ENCODE peak calls at places on chromosome X, in four cellular contexts. One of them, this sample, is unnamed.

GRCh38 chrX:148813422-148813821 is 313.0 kb downstream of the AFF2 start:
- DNase-seq in HepG2: no peak
- DNase-seq in upper lobe of left lung: no peak
- DNase-seq in transverse colon: no peak
- DNase-seq in this sample: no peak

GRCh38 chrX:10676239-10676971 is 56.0 kb upstream of the MID1 start:
- DNase-seq in transverse colon: no peak
- DNase-seq in upper lobe of left lung: no peak
- DNase-seq in HepG2: no peak
- DNase-seq in this sample: no peak

GRCh38 chrX:3526749-3527148 is 180.3 kb upstream of the MXRA5 start:
- DNase-seq in HepG2: no peak
- DNase-seq in transverse colon: no peak
- DNase-seq in upper lobe of left lung: no peak
- DNase-seq in this sample: no peak

GRCh38 chrX:86604620-86605019 is 456.4 kb downstream of the DACH2 start:
- DNase-seq in transverse colon: no peak
- DNase-seq in HepG2: no peak
- DNase-seq in upper lobe of left lung: no peak
- DNase-seq in this sample: no peak

GRCh38 chrX:125622899-125623298 is 303.2 kb downstream of the TEX13C start:
- DNase-seq in transverse colon: no peak
- DNase-seq in HepG2: no peak
- DNase-seq in upper lobe of left lung: no peak
- DNase-seq in this sample: no peak

GRCh38 chrX:8404443-8404842 is 60.2 kb upstream of the VCX3B start:
- DNase-seq in transverse colon: no peak
- DNase-seq in HepG2: no peak
- DNase-seq in upper lobe of left lung: no peak
- DNase-seq in this sample: peak; percentile 69

GRCh38 chrX:3076416-3076991 is 35.2 kb downstream of the ARSF start:
- DNase-seq in HepG2: no peak
- DNase-seq in transverse colon: no peak
- DNase-seq in upper lobe of left lung: peak; percentile 8
- DNase-seq in this sample: no peak

GRCh38 chrX:73561791-73562190 is 1.2 kb upstream of the CHIC1 start:
- DNase-seq in transverse colon: no peak
- DNase-seq in upper lobe of left lung: no peak
- DNase-seq in HepG2: no peak
- DNase-seq in this sample: no peak

GRCh38 chrX:130028196-130028595 is 45.8 kb downstream of the BCORL1 start:
- DNase-seq in transverse colon: peak; percentile 51
- DNase-seq in upper lobe of left lung: peak; percentile 89
- DNase-seq in HepG2: no peak
- DNase-seq in this sample: peak; percentile 57

GRCh38 chrX:13283968-13284914 is 35.6 kb downstream of the ATXN3L start:
- DNase-seq in transverse colon: no peak
- DNase-seq in upper lobe of left lung: no peak
- DNase-seq in HepG2: no peak
- DNase-seq in this sample: no peak

GRCh38 chrX:105302246-105302645 is 81.8 kb upstream of the TEX13A start:
- DNase-seq in HepG2: no peak
- DNase-seq in upper lobe of left lung: no peak
- DNase-seq in transverse colon: no peak
- DNase-seq in this sample: no peak

DNA sequence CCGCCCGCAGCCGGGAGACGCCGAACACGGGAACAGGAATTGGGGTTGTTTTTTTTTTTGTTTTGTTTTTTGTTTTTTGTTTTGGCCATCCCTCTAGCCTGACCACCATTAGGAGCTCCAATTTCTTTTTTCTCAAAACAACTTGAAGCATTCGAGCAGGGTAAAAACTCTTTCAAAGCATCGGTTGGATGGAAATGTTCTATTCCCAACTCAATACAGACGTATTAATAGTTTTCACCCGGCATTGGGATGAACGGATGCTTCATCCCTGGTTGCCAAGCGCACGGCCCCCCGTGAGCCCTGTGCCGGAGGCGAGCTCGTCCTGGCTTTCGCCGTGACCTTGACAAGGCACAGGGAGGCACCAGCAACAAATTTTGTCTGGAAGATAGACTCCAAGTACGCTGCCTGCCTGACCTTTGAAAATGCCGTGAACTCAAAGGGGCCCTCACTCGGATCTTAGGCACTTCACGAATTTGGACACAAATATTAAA is 352 bp upstream of the MAP3K15 start:
- DNase-seq in transverse colon: no peak
- DNase-seq in HepG2: no peak
- DNase-seq in upper lobe of left lung: peak; percentile 39
- DNase-seq in this sample: no peak
- H3K4me1 ChIP-seq in transverse colon: no peaks in the 10 kb centered on the region
- H3K4me1 ChIP-seq in HepG2: peaks cover 14% of the 10 kb centered on the region
- H3K4me1 ChIP-seq in upper lobe of left lung: peaks cover 3% of the 10 kb centered on the region
- H3K4me1 ChIP-seq in this sample: peaks cover 10% of the 10 kb centered on the region

GRCh38 chrX:155434906-155435743 is 23.3 kb downstream of the F8A3 start:
- DNase-seq in HepG2: no peak
- DNase-seq in upper lobe of left lung: no peak
- DNase-seq in transverse colon: no peak
- DNase-seq in this sample: no peak
- TF ChIP-seq POLR2A in HepG2: no peak
- TF ChIP-seq POLR2A in upper lobe of left lung: no peak
- TF ChIP-seq POLR2A in transverse colon: no peak
- TF ChIP-seq POLR2A in this sample: no peak

DNA sequence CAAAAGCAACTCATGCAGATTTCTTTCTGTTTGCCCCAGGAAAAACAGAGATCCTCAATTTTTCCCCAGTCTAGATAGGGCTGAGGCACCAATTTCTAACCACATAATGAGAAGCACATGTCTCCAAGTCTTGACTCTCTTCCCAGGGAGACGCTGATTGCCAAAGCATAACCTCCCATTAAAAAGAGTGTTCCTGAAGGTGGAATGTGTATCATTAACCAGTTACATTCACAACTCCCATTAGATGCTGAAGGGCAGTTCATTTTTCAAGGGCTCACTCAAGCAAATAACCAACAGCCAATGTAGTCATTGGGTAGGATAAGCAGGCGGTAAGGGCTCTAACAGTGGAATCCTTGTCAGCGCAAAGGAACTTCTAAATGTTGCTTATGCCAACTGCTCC is 27.5 kb downstream of the TMEM47 start:
- DNase-seq in upper lobe of left lung: no peak
- DNase-seq in transverse colon: no peak
- DNase-seq in HepG2: no peak
- DNase-seq in this sample: no peak
- TF ChIP-seq POLR2AphosphoS5 in upper lobe of left lung: no peak
- TF ChIP-seq POLR2AphosphoS5 in transverse colon: no peak
- TF ChIP-seq POLR2AphosphoS5 in HepG2: no peak
- TF ChIP-seq POLR2AphosphoS5 in this sample: no peak

GRCh38 chrX:54494970-54495813 is 842 bp downstream of the FGD1 start:
- DNase-seq in upper lobe of left lung: peak; percentile 73
- DNase-seq in HepG2: no peak
- DNase-seq in transverse colon: no peak
- DNase-seq in this sample: peak; percentile 31
- H3K4me1 ChIP-seq in upper lobe of left lung: no peaks in the 10 kb centered on the region
- H3K4me1 ChIP-seq in HepG2: peaks cover 14% of the 10 kb centered on the region
- H3K4me1 ChIP-seq in transverse colon: no peaks in the 10 kb centered on the region
- H3K4me1 ChIP-seq in this sample: no peaks in the 10 kb centered on the region

GRCh38 chrX:154540897-154541535 is 5.6 kb downstream of the G6PD start:
- DNase-seq in transverse colon: no peak
- DNase-seq in HepG2: peak; percentile 89
- DNase-seq in upper lobe of left lung: no peak
- DNase-seq in this sample: peak; percentile 72
- TF ChIP-seq POLR2A in transverse colon: no peak
- TF ChIP-seq POLR2A in HepG2: peak; percentile 83
- TF ChIP-seq POLR2A in upper lobe of left lung: no peak
- TF ChIP-seq POLR2A in this sample: no peak

DNA sequence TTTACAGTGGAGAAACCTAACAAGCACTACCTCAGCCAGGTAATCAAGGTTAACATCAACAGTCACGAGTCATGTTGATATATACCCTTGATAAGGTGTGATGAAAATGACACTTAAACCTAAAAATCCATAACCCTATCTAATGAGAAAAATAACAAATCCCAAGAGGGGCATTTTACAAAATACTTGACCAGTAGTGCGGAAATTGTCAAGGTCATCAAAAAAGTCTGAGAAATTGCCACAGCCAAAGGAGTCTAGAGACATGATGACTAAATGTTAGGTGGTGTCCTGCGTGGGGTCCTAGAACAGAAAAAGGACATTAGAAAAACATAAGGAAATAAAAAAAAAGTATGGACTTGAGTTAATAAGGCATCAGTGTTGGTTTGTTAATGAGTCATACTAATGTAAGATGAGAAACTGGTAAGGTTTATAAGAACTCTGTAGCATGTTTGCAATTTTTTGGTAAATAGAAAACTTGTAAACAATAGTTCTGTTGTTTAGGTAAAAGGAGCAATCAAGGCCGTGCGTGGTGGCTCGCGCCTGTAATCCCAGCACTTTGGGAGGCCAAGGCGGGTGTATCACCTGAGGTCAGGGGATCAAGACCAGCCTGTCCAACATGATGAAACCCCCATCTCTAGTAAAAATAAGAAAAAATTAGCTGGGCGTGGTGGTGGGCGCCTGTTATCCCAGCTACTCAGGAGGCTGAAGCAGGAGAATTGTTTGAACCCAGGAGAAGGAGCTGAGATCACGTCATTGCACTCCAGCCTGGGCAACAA is 2.9 kb downstream of the RPL36A start:
- DNase-seq in HepG2: no peak
- DNase-seq in transverse colon: no peak
- DNase-seq in upper lobe of left lung: no peak
- DNase-seq in this sample: no peak
- TF ChIP-seq POLR2AphosphoS5 in HepG2: no peak
- TF ChIP-seq POLR2AphosphoS5 in transverse colon: no peak
- TF ChIP-seq POLR2AphosphoS5 in upper lobe of left lung: no peak
- TF ChIP-seq POLR2AphosphoS5 in this sample: no peak

DNA sequence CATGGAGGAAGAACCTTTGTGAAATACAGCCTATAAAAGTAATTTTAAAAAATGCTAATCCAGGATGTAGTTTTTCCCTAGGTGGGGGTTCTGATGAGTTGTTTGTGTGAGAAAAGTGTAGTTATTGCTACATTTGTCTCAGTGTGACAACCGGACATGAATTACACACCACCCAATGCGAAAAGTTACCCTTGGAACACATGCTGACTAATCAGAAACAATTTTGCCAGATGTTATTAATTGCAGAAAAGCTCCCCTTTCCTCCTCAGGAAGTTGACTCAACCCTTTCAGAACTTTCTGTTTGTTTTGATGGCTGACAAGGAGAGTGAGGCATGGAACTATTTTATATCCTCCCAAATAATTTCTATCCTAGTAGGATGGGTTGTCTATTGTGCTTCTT is 38.1 kb upstream of the EDA2R start:
- DNase-seq in HepG2: no peak
- DNase-seq in transverse colon: no peak
- DNase-seq in upper lobe of left lung: no peak
- DNase-seq in this sample: no peak
- H3K4me1 ChIP-seq in HepG2: no peaks in the 10 kb centered on the region
- H3K4me1 ChIP-seq in transverse colon: no peaks in the 10 kb centered on the region
- H3K4me1 ChIP-seq in upper lobe of left lung: no peaks in the 10 kb centered on the region
- H3K4me1 ChIP-seq in this sample: no peaks in the 10 kb centered on the region

DNA sequence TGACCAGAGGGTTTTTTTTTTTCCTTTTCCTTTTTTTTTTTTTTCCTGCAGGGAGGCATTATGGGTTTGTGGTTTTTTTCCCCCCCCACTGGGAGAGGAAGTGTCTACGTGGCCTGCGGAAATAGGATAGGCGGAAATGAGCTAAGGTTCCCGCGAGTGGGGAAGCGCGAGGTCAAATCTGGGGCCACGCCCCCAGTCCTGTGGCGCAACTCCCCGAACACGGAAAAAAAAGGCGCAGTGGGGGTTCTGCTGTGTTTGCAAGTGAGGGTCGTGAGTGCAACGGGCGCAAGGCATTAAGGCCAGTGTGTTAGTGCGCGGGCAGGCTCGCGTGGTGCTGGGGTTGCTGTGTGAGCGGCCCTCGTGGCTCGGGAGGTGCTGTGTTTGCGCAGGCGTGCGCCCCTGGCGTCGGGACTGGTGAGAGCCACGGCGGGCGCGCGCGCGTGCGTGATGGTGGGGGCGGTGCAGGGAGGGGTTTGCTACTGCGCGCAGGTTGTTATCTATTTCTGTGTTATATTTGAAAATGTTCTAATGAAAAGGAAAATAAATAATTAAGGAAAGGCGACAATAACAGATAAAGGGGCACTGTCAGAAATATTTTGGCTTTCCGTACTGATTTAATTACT is 685 bp upstream of the MORF4L2 start:
- DNase-seq in HepG2: no peak
- DNase-seq in upper lobe of left lung: peak; percentile 98
- DNase-seq in transverse colon: peak; percentile 88
- DNase-seq in this sample: peak; percentile 89
- TF ChIP-seq POLR2A in HepG2: peak; percentile 72
- TF ChIP-seq POLR2A in upper lobe of left lung: peak; percentile 54
- TF ChIP-seq POLR2A in transverse colon: no peak
- TF ChIP-seq POLR2A in this sample: no peak

DNA sequence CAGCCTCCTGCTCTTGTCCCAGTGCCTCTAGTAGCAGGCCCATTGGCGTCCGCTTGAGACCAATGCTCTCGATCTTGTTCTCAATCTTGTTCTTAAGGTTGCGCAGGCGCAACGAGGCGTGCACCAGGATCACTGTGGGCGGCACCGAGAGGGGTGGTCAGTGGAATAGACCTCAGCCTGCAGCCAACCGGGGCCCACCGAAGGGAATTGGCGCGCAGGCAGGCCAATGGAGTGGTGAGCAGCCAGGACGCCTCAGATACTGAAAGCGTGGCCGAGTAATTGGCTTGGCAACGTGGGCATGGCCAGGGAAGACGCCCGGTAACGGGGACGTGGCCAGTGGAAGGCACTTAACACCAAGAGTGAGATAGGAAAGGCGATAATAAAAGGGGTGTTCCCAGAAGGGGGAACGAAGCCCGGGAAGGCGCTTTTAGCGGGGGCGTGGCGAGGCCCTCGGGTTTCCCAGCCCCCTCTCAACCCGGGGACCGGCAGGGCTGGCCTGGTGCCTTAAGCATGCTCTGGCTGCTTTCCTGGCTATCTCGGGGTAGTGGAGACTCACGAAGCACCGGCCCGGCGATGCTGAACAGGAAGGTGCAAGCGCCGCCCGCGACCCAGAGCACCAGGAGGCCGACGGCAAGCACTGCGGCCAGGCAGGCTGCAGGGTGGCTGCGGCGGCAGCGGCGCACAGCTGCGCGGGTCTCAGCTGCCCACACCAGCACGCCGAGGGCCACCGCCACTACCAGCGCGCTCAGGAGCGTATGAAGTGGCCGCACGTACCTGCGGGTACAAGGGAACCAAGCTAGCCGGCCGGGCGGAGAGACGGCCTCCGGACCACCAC is 1.7 kb downstream of the PRAF2 start:
- DNase-seq in upper lobe of left lung: peak; percentile 88
- DNase-seq in HepG2: no peak
- DNase-seq in transverse colon: peak; percentile 55
- DNase-seq in this sample: peak; percentile 87
- TF ChIP-seq POLR2AphosphoS5 in upper lobe of left lung: no peak
- TF ChIP-seq POLR2AphosphoS5 in HepG2: no peak
- TF ChIP-seq POLR2AphosphoS5 in transverse colon: no peak
- TF ChIP-seq POLR2AphosphoS5 in this sample: peak; percentile 61

GRCh38 chrX:7264399-7264798 is 116.4 kb upstream of the PUDP start:
- DNase-seq in HepG2: no peak
- DNase-seq in upper lobe of left lung: no peak
- DNase-seq in transverse colon: no peak
- DNase-seq in this sample: no peak

GRCh38 chrX:7263961-7264360 is 116.0 kb upstream of the PUDP start:
- DNase-seq in upper lobe of left lung: no peak
- DNase-seq in transverse colon: no peak
- DNase-seq in HepG2: no peak
- DNase-seq in this sample: no peak

GRCh38 chrX:7262551-7262950 is 114.6 kb upstream of the PUDP start:
- DNase-seq in upper lobe of left lung: no peak
- DNase-seq in transverse colon: no peak
- DNase-seq in HepG2: no peak
- DNase-seq in this sample: no peak

GRCh38 chrX:7261672-7262332 is 113.8 kb upstream of the PUDP start:
- DNase-seq in transverse colon: no peak
- DNase-seq in upper lobe of left lung: no peak
- DNase-seq in HepG2: no peak
- DNase-seq in this sample: no peak

GRCh38 chrX:7263330-7263729 is 115.4 kb upstream of the PUDP start:
- DNase-seq in HepG2: no peak
- DNase-seq in transverse colon: no peak
- DNase-seq in upper lobe of left lung: no peak
- DNase-seq in this sample: no peak
- H3K4me1 ChIP-seq in HepG2: no peaks in the 10 kb centered on the region
- H3K4me1 ChIP-seq in transverse colon: no peaks in the 10 kb centered on the region
- H3K4me1 ChIP-seq in upper lobe of left lung: no peaks in the 10 kb centered on the region
- H3K4me1 ChIP-seq in this sample: peaks cover 7% of the 10 kb centered on the region